ENCODE peak calls at places on chromosomes 13 and 19, in seven cellular contexts. One of them, this sample, is unnamed.
A peak's percentile ranks its signal among the peaks of the same experiment; 100 is the strongest.

GRCh38 chr19:50427318-50427925 is 5.3 kb upstream of the MYBPC2 start:
- DNase-seq in endodermal cell: no peak
- DNase-seq in psoas muscle: no peak
- DNase-seq in tibial nerve: no peak
- DNase-seq in GM23338: no peak
- DNase-seq in mammary epithelial cell: no peak
- DNase-seq in body of pancreas: no peak
- DNase-seq in this sample: no peak

GRCh38 chr13:32134241-32134801 is 102.7 kb downstream of the FRY start:
- DNase-seq in endodermal cell: no peak
- DNase-seq in psoas muscle: no peak
- DNase-seq in tibial nerve: no peak
- DNase-seq in GM23338: no peak
- DNase-seq in mammary epithelial cell: peak; percentile 44
- DNase-seq in body of pancreas: no peak
- DNase-seq in this sample: no peak

GRCh38 chr13:51870616-51871015 is 8.8 kb downstream of the CCDC70 start:
- DNase-seq in endodermal cell: no peak
- DNase-seq in psoas muscle: no peak
- DNase-seq in tibial nerve: no peak
- DNase-seq in GM23338: no peak
- DNase-seq in mammary epithelial cell: no peak
- DNase-seq in body of pancreas: no peak
- DNase-seq in this sample: no peak

GRCh38 chr19:49157445-49158224 is at the start of gene TRPM4:
- DNase-seq in endodermal cell: peak; percentile 98
- DNase-seq in psoas muscle: peak; percentile 92
- DNase-seq in tibial nerve: peak; percentile 79
- DNase-seq in GM23338: peak; percentile 97
- DNase-seq in mammary epithelial cell: peak; percentile 82
- DNase-seq in body of pancreas: peak; percentile 95
- DNase-seq in this sample: peak; percentile 98

GRCh38 chr19:518292-519231 is 11.3 kb downstream of the TPGS1 start:
- DNase-seq in endodermal cell: peak; percentile 91
- DNase-seq in psoas muscle: peak; percentile 23
- DNase-seq in tibial nerve: no peak
- DNase-seq in GM23338: peak; percentile 87
- DNase-seq in mammary epithelial cell: no peak
- DNase-seq in body of pancreas: no peak
- DNase-seq in this sample: peak; percentile 83

GRCh38 chr13:40313269-40314200 is 352.9 kb downstream of the FOXO1 start:
- DNase-seq in endodermal cell: no peak
- DNase-seq in psoas muscle: no peak
- DNase-seq in tibial nerve: no peak
- DNase-seq in GM23338: no peak
- DNase-seq in mammary epithelial cell: no peak
- DNase-seq in body of pancreas: no peak
- DNase-seq in this sample: no peak

GRCh38 chr19:49837009-49837310 is 14.0 kb upstream of the PTOV1 start:
- DNase-seq in endodermal cell: no peak
- DNase-seq in psoas muscle: no peak
- DNase-seq in tibial nerve: no peak
- DNase-seq in GM23338: no peak
- DNase-seq in mammary epithelial cell: no peak
- DNase-seq in body of pancreas: no peak
- DNase-seq in this sample: no peak

GRCh38 chr13:91571681-91572080 is 173.3 kb downstream of the GPC5 start:
- DNase-seq in endodermal cell: no peak
- DNase-seq in psoas muscle: no peak
- DNase-seq in tibial nerve: no peak
- DNase-seq in GM23338: no peak
- DNase-seq in mammary epithelial cell: no peak
- DNase-seq in body of pancreas: no peak
- DNase-seq in this sample: no peak

GRCh38 chr13:33933810-33934209 is 115.9 kb downstream of the RFC3 start:
- DNase-seq in endodermal cell: no peak
- DNase-seq in psoas muscle: no peak
- DNase-seq in tibial nerve: no peak
- DNase-seq in GM23338: no peak
- DNase-seq in mammary epithelial cell: no peak
- DNase-seq in body of pancreas: no peak
- DNase-seq in this sample: no peak

GRCh38 chr19:23817519-23817918 is 58.8 kb upstream of the ZNF681 start:
- DNase-seq in endodermal cell: peak; percentile 75
- DNase-seq in psoas muscle: no peak
- DNase-seq in tibial nerve: no peak
- DNase-seq in GM23338: peak; percentile 84
- DNase-seq in mammary epithelial cell: peak; percentile 14
- DNase-seq in body of pancreas: peak; percentile 12
- DNase-seq in this sample: peak; percentile 46

GRCh38 chr19:5090780-5091575 is 122.1 kb downstream of the KDM4B start:
- DNase-seq in endodermal cell: no peak
- DNase-seq in psoas muscle: no peak
- DNase-seq in tibial nerve: no peak
- DNase-seq in GM23338: no peak
- DNase-seq in mammary epithelial cell: no peak
- DNase-seq in body of pancreas: peak; percentile 52
- DNase-seq in this sample: no peak

GRCh38 chr13:76992548-76993001 is 694 bp downstream of the CLN5 start:
- DNase-seq in endodermal cell: peak; percentile 69
- DNase-seq in psoas muscle: no peak
- DNase-seq in tibial nerve: no peak
- DNase-seq in GM23338: peak; percentile 60
- DNase-seq in mammary epithelial cell: peak; percentile 54
- DNase-seq in body of pancreas: peak; percentile 33
- DNase-seq in this sample: peak; percentile 25

GRCh38 chr19:54463531-54464043 is at the start of gene LENG9:
- DNase-seq in endodermal cell: peak; percentile 99
- DNase-seq in psoas muscle: peak; percentile 98
- DNase-seq in tibial nerve: peak; percentile 100
- DNase-seq in GM23338: peak; percentile 100
- DNase-seq in mammary epithelial cell: peak; percentile 98
- DNase-seq in body of pancreas: peak; percentile 100
- DNase-seq in this sample: peak; percentile 95

GRCh38 chr13:27043013-27043412 is 128.6 kb downstream of the USP12 start:
- DNase-seq in endodermal cell: no peak
- DNase-seq in psoas muscle: no peak
- DNase-seq in tibial nerve: no peak
- DNase-seq in GM23338: peak; percentile 27
- DNase-seq in mammary epithelial cell: peak; percentile 87
- DNase-seq in body of pancreas: no peak
- DNase-seq in this sample: peak; percentile 62

GRCh38 chr19:47417107-47417745 is 2.1 kb downstream of the MEIS3 start:
- DNase-seq in endodermal cell: no peak
- DNase-seq in psoas muscle: no peak
- DNase-seq in tibial nerve: no peak
- DNase-seq in GM23338: no peak
- DNase-seq in mammary epithelial cell: no peak
- DNase-seq in body of pancreas: no peak
- DNase-seq in this sample: peak; percentile 77

GRCh38 chr19:47415953-47416666 is 3.2 kb downstream of the MEIS3 start:
- DNase-seq in endodermal cell: no peak
- DNase-seq in psoas muscle: no peak
- DNase-seq in tibial nerve: no peak
- DNase-seq in GM23338: no peak
- DNase-seq in mammary epithelial cell: no peak
- DNase-seq in body of pancreas: no peak
- DNase-seq in this sample: no peak

GRCh38 chr19:47418595-47419036 is 711 bp downstream of the MEIS3 start:
- DNase-seq in endodermal cell: peak; percentile 71
- DNase-seq in psoas muscle: no peak
- DNase-seq in tibial nerve: no peak
- DNase-seq in GM23338: peak; percentile 67
- DNase-seq in mammary epithelial cell: no peak
- DNase-seq in body of pancreas: no peak
- DNase-seq in this sample: peak; percentile 73

GRCh38 chr19:47417746-47418594 is 1.4 kb downstream of the MEIS3 start:
- DNase-seq in endodermal cell: peak; percentile 64
- DNase-seq in psoas muscle: no peak
- DNase-seq in tibial nerve: no peak
- DNase-seq in GM23338: peak; percentile 38
- DNase-seq in mammary epithelial cell: no peak
- DNase-seq in body of pancreas: no peak
- DNase-seq in this sample: peak; percentile 62

DNA sequence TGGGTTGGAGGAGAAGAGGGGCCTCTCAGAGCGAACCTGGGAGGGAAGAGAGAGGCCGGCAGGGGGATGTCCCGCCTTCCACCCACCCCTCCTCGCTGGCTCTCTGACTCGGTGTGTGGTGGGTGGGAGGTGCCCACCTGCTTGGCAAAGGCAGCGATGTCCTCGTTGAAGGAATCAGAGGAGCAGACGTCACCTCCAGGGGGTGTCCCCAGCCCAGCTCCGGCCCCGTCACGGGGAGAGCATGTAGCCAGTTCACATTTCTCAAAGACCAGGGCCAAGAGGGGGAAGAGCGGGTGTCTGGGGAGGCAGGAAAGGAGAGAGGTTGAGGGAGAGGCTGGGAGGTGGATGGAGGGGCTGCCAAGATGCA is 2.7 kb downstream of the MEIS3 start:
- DNase-seq in endodermal cell: no peak
- DNase-seq in psoas muscle: no peak
- DNase-seq in tibial nerve: no peak
- DNase-seq in GM23338: no peak
- DNase-seq in mammary epithelial cell: no peak
- DNase-seq in body of pancreas: no peak
- DNase-seq in this sample: no peak
- H3K27me3 ChIP-seq in endodermal cell: peaks cover 10% of the 10 kb centered on the region
- H3K27me3 ChIP-seq in psoas muscle: peaks cover 37% of the 10 kb centered on the region
- H3K27me3 ChIP-seq in tibial nerve: peaks cover 67% of the 10 kb centered on the region
- H3K27me3 ChIP-seq in GM23338: peaks cover 57% of the 10 kb centered on the region
- H3K27me3 ChIP-seq in mammary epithelial cell: peaks cover 40% of the 10 kb centered on the region
- H3K27me3 ChIP-seq in body of pancreas: no peaks in the 10 kb centered on the region
- H3K27me3 ChIP-seq in this sample: peaks cover 52% of the 10 kb centered on the region

GRCh38 chr19:42060117-42060516 is 9.9 kb downstream of the GRIK5 start:
- DNase-seq in endodermal cell: no peak
- DNase-seq in psoas muscle: no peak
- DNase-seq in tibial nerve: no peak
- DNase-seq in GM23338: no peak
- DNase-seq in mammary epithelial cell: no peak
- DNase-seq in body of pancreas: no peak
- DNase-seq in this sample: no peak

GRCh38 chr19:42062381-42062780 is 7.6 kb downstream of the GRIK5 start:
- DNase-seq in endodermal cell: no peak
- DNase-seq in psoas muscle: no peak
- DNase-seq in tibial nerve: no peak
- DNase-seq in GM23338: no peak
- DNase-seq in mammary epithelial cell: no peak
- DNase-seq in body of pancreas: no peak
- DNase-seq in this sample: no peak

GRCh38 chr19:42059196-42059595 is 10.8 kb downstream of the GRIK5 start:
- DNase-seq in endodermal cell: no peak
- DNase-seq in psoas muscle: no peak
- DNase-seq in tibial nerve: no peak
- DNase-seq in GM23338: no peak
- DNase-seq in mammary epithelial cell: no peak
- DNase-seq in body of pancreas: no peak
- DNase-seq in this sample: no peak

GRCh38 chr19:42054205-42054604 is 15.8 kb downstream of the GRIK5 start:
- DNase-seq in endodermal cell: no peak
- DNase-seq in psoas muscle: no peak
- DNase-seq in tibial nerve: no peak
- DNase-seq in GM23338: no peak
- DNase-seq in mammary epithelial cell: no peak
- DNase-seq in body of pancreas: no peak
- DNase-seq in this sample: no peak

GRCh38 chr19:42057856-42058255 is 12.2 kb downstream of the GRIK5 start:
- DNase-seq in endodermal cell: no peak
- DNase-seq in psoas muscle: no peak
- DNase-seq in tibial nerve: no peak
- DNase-seq in GM23338: no peak
- DNase-seq in mammary epithelial cell: no peak
- DNase-seq in body of pancreas: no peak
- DNase-seq in this sample: no peak
- H3K27me3 ChIP-seq in endodermal cell: no peaks in the 10 kb centered on the region
- H3K27me3 ChIP-seq in psoas muscle: no peaks in the 10 kb centered on the region
- H3K27me3 ChIP-seq in tibial nerve: no peaks in the 10 kb centered on the region
- H3K27me3 ChIP-seq in GM23338: no peaks in the 10 kb centered on the region
- H3K27me3 ChIP-seq in mammary epithelial cell: no peaks in the 10 kb centered on the region
- H3K27me3 ChIP-seq in body of pancreas: no peaks in the 10 kb centered on the region
- H3K27me3 ChIP-seq in this sample: no peaks in the 10 kb centered on the region

GRCh38 chr19:7689165-7689564 is 8.5 kb downstream of the TRAPPC5 start:
- DNase-seq in endodermal cell: no peak
- DNase-seq in psoas muscle: no peak
- DNase-seq in tibial nerve: no peak
- DNase-seq in GM23338: peak; percentile 43
- DNase-seq in mammary epithelial cell: no peak
- DNase-seq in body of pancreas: no peak
- DNase-seq in this sample: no peak

GRCh38 chr19:7687177-7687576 is 6.5 kb downstream of the TRAPPC5 start:
- DNase-seq in endodermal cell: no peak
- DNase-seq in psoas muscle: no peak
- DNase-seq in tibial nerve: no peak
- DNase-seq in GM23338: no peak
- DNase-seq in mammary epithelial cell: no peak
- DNase-seq in body of pancreas: no peak
- DNase-seq in this sample: no peak

GRCh38 chr19:7691497-7691896 is 10.4 kb downstream of the FCER2 start:
- DNase-seq in endodermal cell: no peak
- DNase-seq in psoas muscle: no peak
- DNase-seq in tibial nerve: no peak
- DNase-seq in GM23338: no peak
- DNase-seq in mammary epithelial cell: no peak
- DNase-seq in body of pancreas: no peak
- DNase-seq in this sample: no peak

GRCh38 chr19:7692417-7693088 is 9.4 kb downstream of the FCER2 start:
- DNase-seq in endodermal cell: no peak
- DNase-seq in psoas muscle: no peak
- DNase-seq in tibial nerve: no peak
- DNase-seq in GM23338: no peak
- DNase-seq in mammary epithelial cell: no peak
- DNase-seq in body of pancreas: no peak
- DNase-seq in this sample: no peak

DNA sequence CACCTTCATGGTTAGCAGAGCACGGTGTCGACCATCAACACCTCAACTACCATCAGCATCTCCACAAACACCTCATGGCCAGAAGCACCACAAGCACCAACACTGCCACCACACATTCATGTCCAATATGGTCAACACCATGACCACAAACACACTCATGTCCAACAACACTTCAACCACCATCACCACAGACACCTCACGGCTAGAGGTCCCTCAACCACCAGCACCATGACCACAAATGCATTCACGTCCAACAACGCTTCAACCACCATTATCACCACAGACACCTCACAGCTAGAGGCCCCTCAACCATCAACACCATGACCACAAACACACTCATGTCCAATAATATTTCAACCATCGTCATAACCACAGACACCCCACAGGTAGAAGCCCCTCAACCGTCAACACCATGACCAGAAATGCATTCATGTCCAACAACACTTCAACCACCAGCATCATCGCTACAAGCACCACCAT is 10.2 kb downstream of the TRAPPC5 start:
- DNase-seq in endodermal cell: no peak
- DNase-seq in psoas muscle: no peak
- DNase-seq in tibial nerve: no peak
- DNase-seq in GM23338: no peak
- DNase-seq in mammary epithelial cell: no peak
- DNase-seq in body of pancreas: no peak
- DNase-seq in this sample: no peak
- H3K27me3 ChIP-seq in endodermal cell: peaks cover 5% of the 10 kb centered on the region
- H3K27me3 ChIP-seq in psoas muscle: peaks cover 5% of the 10 kb centered on the region
- H3K27me3 ChIP-seq in tibial nerve: no peaks in the 10 kb centered on the region
- H3K27me3 ChIP-seq in GM23338: peaks cover 2% of the 10 kb centered on the region
- H3K27me3 ChIP-seq in mammary epithelial cell: no peaks in the 10 kb centered on the region
- H3K27me3 ChIP-seq in body of pancreas: no peaks in the 10 kb centered on the region
- H3K27me3 ChIP-seq in this sample: no peaks in the 10 kb centered on the region

GRCh38 chr19:3272532-3272931 is 48.1 kb downstream of the CELF5 start:
- DNase-seq in endodermal cell: no peak
- DNase-seq in psoas muscle: no peak
- DNase-seq in tibial nerve: no peak
- DNase-seq in GM23338: no peak
- DNase-seq in mammary epithelial cell: no peak
- DNase-seq in body of pancreas: no peak
- DNase-seq in this sample: no peak
- H3K27me3 ChIP-seq in endodermal cell: peaks cover 12% of the 10 kb centered on the region
- H3K27me3 ChIP-seq in psoas muscle: peaks cover 34% of the 10 kb centered on the region
- H3K27me3 ChIP-seq in tibial nerve: peaks cover 98% of the 10 kb centered on the region
- H3K27me3 ChIP-seq in GM23338: peaks cover 13% of the 10 kb centered on the region
- H3K27me3 ChIP-seq in mammary epithelial cell: peaks cover 9% of the 10 kb centered on the region
- H3K27me3 ChIP-seq in body of pancreas: no peaks in the 10 kb centered on the region
- H3K27me3 ChIP-seq in this sample: peaks cover 17% of the 10 kb centered on the region